ENCODE peak calls at places on chromosomes 5 and 9, in six cellular contexts. I is stimulated activated CD4-positive, alpha-beta T cell treated with anti-CD3 and anti-CD28 coated beads, TNF-alpha, amount 100 ng/mL, for 1 hour; A is sigmoid colon; W is B cell; P is ureter; S is pons. L is an unnamed sample.

GRCh38 chr5:57175586-57175985 is 1.7 kb downstream of the GPBP1 start:
- DNase-seq in W (peak), A (no peak), S (peak), P (no peak), I (peak), L (peak)

GRCh38 chr5:80516826-80517225 is 28.9 kb downstream of the FAM151B start:
- DNase-seq in S (no peak), A (no peak), P (no peak), W (no peak), I (no peak), L (peak)

GRCh38 chr9:136171009-136171800 is 33.7 kb downstream of the LHX3 start:
- DNase-seq in I (no peak), W (no peak), P (no peak), A (no peak), S (no peak), L (no peak)

GRCh38 chr9:107541523-107541922 is 52.0 kb upstream of the KLF4 start:
- DNase-seq in P (no peak), A (no peak), S (no peak), W (no peak), I (no peak), L (no peak)

GRCh38 chr5:169020102-169020501 is 280.8 kb downstream of the SLIT3 start:
- DNase-seq in I (no peak), A (no peak), W (no peak), S (no peak), P (no peak), L (no peak)

GRCh38 chr5:112492291-112492690 is 73.2 kb upstream of the EPB41L4A start:
- DNase-seq in A (no peak), I (no peak), S (peak), W (peak), P (peak), L (peak)

GRCh38 chr9:85228111-85228855 is 513.5 kb downstream of the AGTPBP1 start:
- DNase-seq in S (no peak), W (no peak), P (no peak), A (no peak), I (no peak), L (no peak)

GRCh38 chr5:97923496-97923895 is 740.4 kb upstream of the RIOK2 start:
- DNase-seq in S (no peak), P (no peak), I (no peak), A (no peak), W (no peak), L (no peak)

GRCh38 chr5:41334758-41335157 is 121.4 kb upstream of the C6 start:
- DNase-seq in I (no peak), W (no peak), S (peak), A (peak), P (no peak), L (no peak)

GRCh38 chr9:107293555-107294085 is 10.5 kb downstream of the RAD23B start:
- DNase-seq in W (no peak), S (no peak), A (no peak), P (no peak), I (no peak), L (no peak)

L was measured in stimulated activated naive CD8-positive, alpha-beta T cell treated with anti-CD3 and anti-CD28 coated beads, Interleukin-15, amount 100 ng/mL, for 72 hours.